ENCODE peak calls at places on chromosome 20, in seven cellular contexts. G is CD4-positive, CD25-positive, alpha-beta regulatory T cell; K is pancreas; N is CD8-positive, alpha-beta memory T cell; R is tibial nerve; X is brain microvascular endothelial cell; Z is breast epithelium. W is an unnamed sample. For H3K27me3, the result is how much of the 10 kb centered on the place peaks cover.

GRCh38 chr20:50519036-50519780 is 9.0 kb downstream of the PTPN1 start:
- DNase-seq in Z (peak), G (no peak), N (peak), R (no peak), K (no peak), X (no peak), W (no peak)

GRCh38 chr20:46746972-46747371 is 37.5 kb downstream of the SLC2A10 start:
- DNase-seq in Z (no peak), G (no peak), R (no peak), X (peak), K (no peak), N (no peak), W (no peak)

GRCh38 chr20:43726811-43727338 is at the start of gene GTSF1L:
- DNase-seq in G (no peak), Z (no peak), X (peak), R (no peak), K (no peak), N (no peak), W (peak)

GRCh38 chr20:47927385-47927851 is 142.1 kb upstream of the SULF2 start:
- DNase-seq in R (no peak), Z (peak), G (no peak), K (no peak), X (no peak), N (no peak), W (no peak)

GRCh38 chr20:43771791-43772190 is 45.0 kb upstream of the GTSF1L start:
- DNase-seq in Z (no peak), K (no peak), N (no peak), R (no peak), X (no peak), G (no peak), W (no peak)

GRCh38 chr20:45890077-45890996 is 671 bp downstream of the NEURL2 start:
- DNase-seq in X (peak), R (peak), Z (peak), G (no peak), K (peak), N (peak), W (peak)

GRCh38 chr20:51610761-51611624 is 68.5 kb upstream of the NFATC2 start:
- DNase-seq in X (no peak), Z (no peak), K (no peak), R (no peak), N (no peak), G (no peak), W (no peak)

GRCh38 chr20:36055145-36055544 is 86.8 kb downstream of the CNBD2 start:
- DNase-seq in R (no peak), G (no peak), Z (no peak), N (no peak), X (no peak), K (no peak), W (no peak)

GRCh38 chr20:5780233-5781217 is 30.3 kb downstream of the SHLD1 start:
- DNase-seq in N (no peak), G (no peak), R (no peak), K (no peak), X (no peak), Z (no peak), W (no peak)

GRCh38 chr20:50762435-50763201 is 31.2 kb downstream of the PARD6B start:
- DNase-seq in K (peak), X (peak), N (no peak), Z (peak), R (no peak), G (no peak), W (peak)

GRCh38 chr20:37223053-37223452 is 38.6 kb downstream of the GHRH start:
- DNase-seq in N (no peak), X (peak), K (no peak), R (peak), G (no peak), Z (no peak), W (no peak)

GRCh38 chr20:58111340-58112016 is 117.0 kb downstream of the ANKRD60 start:
- DNase-seq in R (no peak), N (no peak), G (no peak), X (peak), K (no peak), Z (no peak), W (no peak)

GRCh38 chr20:5402903-5403531 is 86.3 kb upstream of the PROKR2 start:
- DNase-seq in Z (no peak), X (peak), N (no peak), G (no peak), K (peak), R (no peak), W (no peak)

GRCh38 chr20:4916991-4917881 is 84.1 kb downstream of the SLC23A2 start:
- DNase-seq in K (no peak), X (peak), Z (no peak), G (no peak), R (no peak), N (no peak), W (no peak)

GRCh38 chr20:57384486-57384885 is 6.7 kb upstream of the RBM38 start:
- DNase-seq in X (no peak), K (peak), R (no peak), Z (no peak), N (no peak), G (no peak), W (no peak)

GRCh38 chr20:24663496-24663895 is 194.1 kb downstream of the SYNDIG1 start:
- DNase-seq in X (no peak), K (no peak), Z (no peak), R (no peak), N (no peak), G (no peak), W (no peak)

GRCh38 chr20:39571171-39571570 is 609.0 kb downstream of the DHX35 start:
- DNase-seq in R (no peak), K (no peak), G (no peak), N (no peak), Z (no peak), X (no peak), W (no peak)

GRCh38 chr20:44470327-44470726 is 5.3 kb upstream of the TTPAL start:
- DNase-seq in G (no peak), N (no peak), R (no peak), Z (no peak), X (no peak), K (peak), W (no peak)

GRCh38 chr20:45352729-45353128 is 4.5 kb upstream of the SDC4 start:
- DNase-seq in N (no peak), G (no peak), Z (no peak), X (no peak), K (no peak), R (no peak), W (no peak)

GRCh38 chr20:52049001-52049731 is 142.4 kb downstream of the ZFP64 start:
- DNase-seq in Z (no peak), K (no peak), X (peak), R (no peak), N (no peak), G (no peak), W (no peak)

DNA sequence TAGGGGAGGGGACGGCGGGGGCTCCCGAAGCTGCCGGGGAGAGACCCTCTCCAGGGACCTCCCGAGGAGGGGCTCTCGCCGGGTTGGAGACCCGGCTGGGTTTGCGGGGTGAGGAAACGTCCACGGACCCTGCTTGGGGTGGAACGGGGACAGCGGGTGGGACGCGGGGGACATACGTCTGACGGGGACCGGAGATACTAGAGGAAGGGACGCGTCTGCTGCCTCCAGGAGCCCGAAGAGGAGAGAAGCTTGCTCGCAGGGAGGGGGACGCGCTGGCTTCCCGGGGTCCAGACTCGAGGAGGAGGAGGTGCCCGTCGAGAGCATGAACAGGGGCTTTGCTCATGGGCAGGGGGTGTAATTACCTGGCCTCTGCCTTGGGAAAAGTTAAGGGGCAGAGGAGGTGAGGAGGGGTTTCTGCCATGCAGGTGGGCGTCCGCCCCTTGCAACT is 593 bp downstream of the DNMT3B start:
- DNase-seq in G (no peak), K (no peak), Z (no peak), R (no peak), N (no peak), X (no peak), W (peak)
- H3K27ac ChIP-seq in G (no peak), K (peak), Z (peak), R (no peak), N (peak), X (no peak), W (peak)

DNA sequence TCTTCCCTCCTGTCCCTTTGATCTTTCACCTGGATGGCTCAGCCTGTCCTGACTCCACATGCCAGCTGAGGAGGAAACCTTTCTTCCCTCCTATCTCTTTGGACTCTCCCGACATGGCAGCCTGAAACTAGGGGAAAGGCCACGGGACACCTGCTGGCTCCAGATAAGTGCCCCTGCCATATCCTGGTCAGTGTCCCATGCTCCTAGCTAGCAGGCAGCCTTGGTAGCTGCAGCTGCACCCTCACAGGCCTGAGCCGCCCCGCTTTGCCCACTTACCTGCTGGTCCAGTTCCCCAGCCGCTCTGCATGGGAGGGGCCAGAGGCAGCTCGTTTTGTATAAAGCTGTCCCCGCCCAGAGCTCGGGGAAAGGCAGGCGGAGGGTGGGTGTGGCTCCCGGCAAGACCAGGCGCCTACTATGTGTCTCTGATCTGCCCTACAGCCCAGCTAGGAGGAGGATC is 7.4 kb upstream of the SLC52A3 start:
- DNase-seq in X (no peak), K (no peak), R (no peak), G (no peak), N (no peak), Z (no peak), W (no peak)
- H3K27me3 ChIP-seq in X (under half), K (under half), R (under half), G (under half), N (under half), Z (under half), W (under half)

GRCh38 chr20:34082232-34082887 is 29.7 kb downstream of the EIF2S2 start:
- DNase-seq in N (no peak), X (no peak), G (no peak), Z (no peak), R (no peak), K (no peak), W (no peak)

GRCh38 chr20:34084227-34084923 is 27.7 kb downstream of the EIF2S2 start:
- DNase-seq in Z (no peak), R (no peak), K (no peak), G (no peak), X (peak), N (no peak), W (no peak)

GRCh38 chr20:34083137-34083536 is 28.9 kb downstream of the EIF2S2 start:
- DNase-seq in X (peak), N (no peak), R (peak), Z (peak), G (no peak), K (peak), W (peak)

GRCh38 chr20:34085544-34086040 is 26.5 kb downstream of the EIF2S2 start:
- DNase-seq in R (no peak), X (no peak), G (no peak), Z (no peak), N (no peak), K (no peak), W (no peak)

GRCh38 chr20:34083781-34084180 is 28.3 kb downstream of the EIF2S2 start:
- DNase-seq in R (no peak), G (no peak), X (no peak), N (no peak), K (no peak), Z (no peak), W (no peak)
- H3K27ac ChIP-seq in R (peak), G (no peak), X (no peak), N (no peak), K (no peak), Z (peak), W (no peak)

GRCh38 chr20:9140172-9140760 is 71.4 kb downstream of the PLCB4 start:
- DNase-seq in X (no peak), N (no peak), K (no peak), Z (no peak), R (no peak), G (no peak), W (no peak)
- H3K27me3 ChIP-seq in X (under half), N (under half), K (under half), Z (under half), R (under half), G (under half), W (under half)

DNA sequence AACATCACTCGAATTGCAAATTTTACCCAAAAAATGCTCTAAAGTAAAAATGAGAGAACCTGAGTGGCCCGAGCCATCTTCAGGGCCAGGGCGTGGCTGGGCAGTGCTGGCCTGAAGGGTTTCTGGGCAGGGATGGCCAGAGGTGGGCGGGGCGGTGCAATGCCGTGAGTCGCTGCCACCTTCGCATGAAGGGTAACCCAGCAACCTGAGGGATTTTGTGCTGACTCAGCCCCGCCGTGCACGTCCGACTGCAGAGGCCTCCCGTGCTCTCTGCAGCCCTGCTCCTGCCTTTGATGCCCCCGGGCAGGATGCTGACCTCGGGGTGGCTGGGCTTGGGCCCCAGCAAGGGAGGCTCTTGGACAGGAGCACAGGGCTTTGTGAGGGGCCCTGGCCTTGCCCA is 81.6 kb upstream of the GATA5 start:
- DNase-seq in X (no peak), R (no peak), N (no peak), G (no peak), K (no peak), Z (no peak), W (no peak)
- H3K27ac ChIP-seq in X (no peak), R (no peak), N (no peak), G (no peak), K (no peak), Z (no peak), W (no peak)

DNA sequence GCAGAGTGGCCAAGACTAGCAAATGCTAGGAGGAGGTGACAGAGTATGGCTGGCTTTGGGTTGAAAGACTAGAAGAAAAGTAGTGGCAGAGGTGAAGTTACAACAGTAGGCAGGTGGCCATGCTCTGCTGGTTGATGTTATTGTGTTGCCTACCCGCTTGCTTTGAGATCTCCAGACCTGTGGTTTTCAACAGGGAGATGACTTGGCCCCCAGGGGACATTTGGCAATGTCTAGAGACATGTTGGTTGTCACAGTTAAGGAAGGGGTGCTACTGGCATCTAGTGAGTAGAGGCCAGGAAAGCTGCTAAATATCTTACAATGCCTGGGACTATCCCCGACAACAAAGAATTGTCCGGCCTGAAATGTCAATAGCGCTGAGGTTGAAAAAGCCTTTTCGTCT is 204.1 kb downstream of the ZNF217 start:
- DNase-seq in N (no peak), R (no peak), G (no peak), Z (no peak), X (no peak), K (no peak), W (no peak)
- H3K27me3 ChIP-seq in N (under half), R (under half), G (under half), Z (under half), X (under half), K (under half), W (under half)

W was measured in SJSA1.